ENCODE peak calls at places on chromosome 14, in seven cellular contexts. D, Z, E, A, P, Y and H are unnamed samples.

GRCh38 chr14:81219821-81220487 is 805 bp downstream of the GTF2A1 start:
- DNase-seq in Z (peak), Y (no peak), A (peak), D (no peak), E (peak), P (no peak), H (no peak)

GRCh38 chr14:81211844-81212243 is 8.9 kb downstream of the GTF2A1 start:
- DNase-seq in D (no peak), A (peak), Y (no peak), P (no peak), Z (peak), E (peak), H (peak)

GRCh38 chr14:52961060-52961639 is 10.3 kb upstream of the FERMT2 start:
- DNase-seq in P (no peak), A (peak), D (no peak), Y (peak), E (peak), Z (peak), H (peak)

GRCh38 chr14:34692898-34693227 is 21.5 kb downstream of the CFL2 start:
- DNase-seq in Y (no peak), E (no peak), A (no peak), Z (no peak), P (no peak), D (no peak), H (no peak)

GRCh38 chr14:37546621-37547447 is 48.2 kb downstream of the FOXA1 start:
- DNase-seq in Y (no peak), D (no peak), E (peak), Z (peak), P (no peak), A (no peak), H (peak)

GRCh38 chr14:21089271-21089670 is 9.2 kb downstream of the ZNF219 start:
- DNase-seq in Y (no peak), D (no peak), Z (no peak), E (no peak), A (no peak), P (no peak), H (no peak)

GRCh38 chr14:101507306-101508150 is 53.8 kb upstream of the DIO3 start:
- DNase-seq in A (no peak), D (no peak), E (no peak), Y (peak), P (no peak), Z (no peak), H (no peak)

GRCh38 chr14:79997509-79998210 is 213.6 kb downstream of the DIO2 start:
- DNase-seq in P (no peak), Z (no peak), E (no peak), A (no peak), Y (no peak), D (no peak), H (no peak)

GRCh38 chr14:71754422-71755095 is 177.7 kb upstream of the RGS6 start:
- DNase-seq in P (no peak), Z (no peak), Y (peak), E (peak), D (no peak), A (peak), H (no peak)

GRCh38 chr14:71753126-71753830 is 179.0 kb upstream of the RGS6 start:
- DNase-seq in Y (peak), P (peak), A (peak), E (peak), D (peak), Z (peak), H (peak)

GRCh38 chr14:71753976-71754375 is 178.3 kb upstream of the RGS6 start:
- DNase-seq in P (no peak), Z (no peak), D (no peak), Y (no peak), A (peak), E (no peak), H (no peak)

GRCh38 chr14:71762575-71762974 is 169.7 kb upstream of the RGS6 start:
- DNase-seq in Y (no peak), A (no peak), P (no peak), Z (no peak), E (no peak), D (no peak), H (no peak)

GRCh38 chr14:71758198-71758955 is 173.9 kb upstream of the RGS6 start:
- DNase-seq in P (no peak), Z (no peak), A (no peak), E (no peak), D (no peak), Y (no peak), H (no peak)
- H3K18ac ChIP-seq in P (peak), Z (no peak), A (no peak), E (no peak), D (no peak), Y (no peak), H (no peak)

DNA sequence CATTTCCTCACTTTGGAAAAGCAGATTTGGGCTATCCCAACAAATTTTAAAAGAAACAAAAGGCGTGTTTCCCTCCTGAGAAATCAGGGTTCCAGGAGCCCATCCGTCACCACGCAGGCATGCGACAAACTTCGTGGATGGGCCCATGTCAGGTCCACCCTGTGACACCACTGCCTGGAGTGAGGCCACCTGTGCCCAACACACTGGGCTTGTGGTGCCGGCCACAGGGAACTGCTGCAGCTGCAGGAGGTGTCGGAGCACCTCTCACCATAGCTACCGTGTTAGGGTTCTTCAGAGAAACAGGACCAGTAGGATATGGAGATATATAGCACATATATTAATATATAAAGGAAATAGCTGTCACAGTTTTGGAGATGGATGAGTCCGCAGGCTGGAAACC is 53.0 kb upstream of the BCL11B start:
- DNase-seq in A (no peak), E (no peak), Y (no peak), P (no peak), D (no peak), Z (no peak), H (no peak)
- H3K18ac ChIP-seq in A (no peak), E (no peak), Y (no peak), P (no peak), D (no peak), Z (no peak), H (no peak)

DNA sequence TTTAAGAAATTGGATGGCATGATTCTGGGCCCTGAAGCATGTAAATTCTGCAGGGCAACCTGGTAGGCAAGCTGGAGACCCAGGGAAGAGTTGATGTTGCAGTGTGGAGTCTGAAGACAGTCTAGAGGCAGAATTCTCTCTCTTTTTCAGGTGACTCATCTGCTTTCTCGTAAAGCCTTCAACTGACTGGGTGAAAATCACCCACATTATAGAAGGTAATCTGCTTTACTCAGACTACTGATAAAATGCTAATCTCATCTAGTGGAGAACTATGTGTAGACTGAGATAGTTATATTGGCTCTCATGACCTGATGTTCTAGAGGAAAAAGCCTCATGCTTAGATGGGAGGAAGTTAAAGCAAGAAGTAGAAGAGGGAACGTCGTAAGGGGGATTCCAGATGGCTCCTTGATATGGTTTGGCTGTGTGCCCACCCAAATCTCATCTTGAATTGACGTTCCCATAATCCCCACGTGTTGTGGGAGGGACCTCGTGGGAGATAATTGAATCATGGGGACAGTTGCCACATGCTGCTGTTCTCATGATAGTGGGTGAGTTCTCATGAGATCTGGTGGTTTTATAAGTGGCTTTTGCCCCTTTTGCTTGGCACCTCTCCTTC is 723.8 kb downstream of the BCL11B start:
- DNase-seq in P (no peak), Z (no peak), E (peak), D (no peak), A (no peak), Y (no peak), H (no peak)
- H3K18ac ChIP-seq in P (no peak), Z (no peak), E (no peak), D (no peak), A (no peak), Y (no peak), H (no peak)

GRCh38 chr14:33404964-33405574 is 466.4 kb downstream of the NPAS3 start:
- DNase-seq in Y (no peak), A (no peak), P (no peak), Z (no peak), E (peak), D (no peak), H (no peak)
- H3K18ac ChIP-seq in Y (no peak), A (no peak), P (no peak), Z (no peak), E (no peak), D (no peak), H (no peak)

DNA sequence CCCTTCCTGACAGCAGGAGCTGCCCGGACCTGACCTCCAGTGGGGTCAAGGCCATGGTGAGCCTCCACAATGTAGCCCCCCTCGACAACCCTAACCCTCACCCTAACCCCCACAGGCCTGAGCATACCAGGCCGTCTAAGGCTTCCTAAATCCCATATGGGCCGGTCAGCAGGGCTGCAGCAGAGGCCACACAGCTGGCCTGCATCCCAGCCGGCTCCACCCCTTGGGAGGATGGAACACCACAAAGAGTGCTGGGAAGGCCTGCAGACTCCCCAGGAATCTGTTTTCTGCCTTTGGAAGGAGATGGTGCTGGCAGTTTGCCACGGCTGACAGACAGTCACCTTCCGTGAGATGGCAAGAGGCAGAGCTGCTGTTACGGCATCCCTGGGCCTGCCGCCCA is 2.8 kb downstream of the TMEM179 start:
- DNase-seq in E (no peak), P (no peak), Z (peak), A (no peak), D (no peak), Y (no peak), H (no peak)
- H3K18ac ChIP-seq in E (no peak), P (no peak), Z (no peak), A (no peak), D (no peak), Y (no peak), H (no peak)

DNA sequence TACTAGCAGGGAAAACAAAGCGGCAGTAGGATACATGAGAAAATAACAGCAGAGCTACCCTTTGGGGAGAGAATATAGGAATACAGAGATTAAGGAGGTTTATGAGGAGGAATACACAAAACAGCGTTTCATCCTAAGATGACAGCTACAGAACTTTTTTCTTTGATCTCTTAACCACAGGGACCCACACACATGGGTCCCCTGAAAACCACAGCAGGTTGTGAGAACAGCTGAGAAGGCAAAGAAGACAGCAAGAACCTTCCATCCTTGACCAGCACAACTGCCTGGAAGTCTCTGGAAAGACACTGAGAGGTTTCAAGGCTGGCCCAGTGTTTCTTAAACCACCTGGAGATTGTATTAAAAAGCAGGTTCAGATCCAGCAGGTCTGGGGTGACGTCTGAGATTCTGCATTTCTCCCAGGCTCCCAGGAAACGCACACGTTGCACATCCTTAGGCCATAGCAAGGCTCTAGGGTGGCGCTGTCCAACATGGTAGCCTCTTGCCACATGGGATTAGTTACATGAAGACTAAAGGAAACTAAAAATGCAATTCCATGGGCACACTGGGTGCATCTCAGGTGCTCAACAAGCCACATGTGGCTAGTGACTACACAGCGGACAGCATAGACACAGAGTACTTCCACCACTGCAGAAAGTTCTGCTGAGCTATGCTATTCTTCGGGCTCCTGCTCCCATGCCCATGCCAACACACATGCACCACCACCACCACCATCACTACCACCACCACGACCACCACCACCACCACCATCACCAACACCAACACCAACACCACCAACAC is 92.3 kb downstream of the FOXN3 start:
- DNase-seq in D (no peak), A (no peak), Y (no peak), Z (no peak), P (no peak), E (no peak), H (no peak)
- H3K18ac ChIP-seq in D (no peak), A (no peak), Y (no peak), Z (no peak), P (no peak), E (no peak), H (no peak)

GRCh38 chr14:64880382-64881121 is 845 bp upstream of the SPTB start:
- DNase-seq in D (no peak), E (peak), A (peak), P (peak), Y (peak), Z (no peak), H (peak)
- H3K18ac ChIP-seq in D (no peak), E (no peak), A (no peak), P (peak), Y (no peak), Z (no peak), H (peak)

DNA sequence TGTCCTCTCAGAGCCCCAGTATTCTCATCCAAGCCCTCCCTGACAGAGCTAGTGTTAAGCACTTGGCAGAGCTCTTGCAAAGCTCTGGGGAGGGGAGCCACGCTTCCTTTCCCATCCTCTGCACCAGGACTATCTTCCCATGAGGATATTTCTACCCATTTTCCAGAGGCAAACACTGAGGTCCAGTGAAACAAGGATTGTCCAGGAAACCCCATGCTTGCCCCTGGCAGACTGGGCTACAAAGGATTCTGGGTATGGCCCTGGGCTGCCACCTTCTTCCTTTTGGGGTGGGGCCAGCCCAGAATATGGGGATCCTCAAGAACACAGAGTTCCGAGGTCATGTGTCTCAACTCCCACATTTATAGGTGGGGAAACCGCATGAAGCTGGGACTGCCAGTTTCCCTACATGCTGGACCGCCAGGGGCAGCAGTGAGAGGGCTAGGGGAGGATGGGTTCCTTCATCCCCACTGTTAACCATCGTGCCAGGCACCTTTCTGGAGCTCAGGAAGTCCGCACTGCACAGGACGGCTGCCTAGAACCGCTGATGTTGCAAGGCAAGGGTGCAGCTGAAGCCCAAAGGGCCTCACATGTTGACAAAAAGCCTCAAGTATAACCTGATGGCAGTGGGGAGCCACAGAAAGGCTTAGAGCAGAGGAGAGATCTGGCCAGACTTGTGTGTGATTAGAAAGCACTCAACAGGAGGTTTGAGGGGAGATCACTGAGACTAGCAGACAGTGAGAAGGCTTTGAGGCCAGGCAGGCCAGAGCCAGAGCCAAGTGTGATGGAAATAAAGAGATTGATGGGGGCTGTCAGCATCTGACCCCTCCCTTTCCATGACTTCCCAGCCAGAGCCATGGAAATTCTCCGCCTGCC is 5.5 kb upstream of the CCDC85C start:
- DNase-seq in Z (peak), D (no peak), E (no peak), A (peak), Y (no peak), P (no peak), H (no peak)
- H3K18ac ChIP-seq in Z (no peak), D (no peak), E (no peak), A (no peak), Y (no peak), P (no peak), H (no peak)

DNA sequence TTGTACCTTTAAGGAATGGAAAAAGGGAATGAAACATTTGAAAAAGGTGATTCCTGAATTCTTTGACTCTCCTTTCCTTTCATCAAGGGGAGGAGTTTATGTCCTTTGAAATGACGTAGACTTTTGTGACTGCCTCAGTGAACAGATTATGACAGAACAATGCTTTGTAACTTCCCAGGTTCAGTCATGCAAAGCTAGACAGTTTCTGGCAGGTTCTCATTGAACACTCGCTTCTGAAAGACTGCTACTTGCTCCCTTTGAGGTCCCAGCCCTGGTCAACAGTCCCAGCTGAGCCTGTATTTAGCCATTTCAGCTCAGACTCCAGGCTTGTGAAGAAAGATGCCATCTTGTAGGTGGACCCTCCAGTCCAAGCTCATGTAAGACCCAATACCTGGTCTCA is 1178.9 kb downstream of the BCL11B start:
- DNase-seq in P (peak), A (no peak), Z (no peak), D (no peak), Y (no peak), E (no peak), H (no peak)
- H3K18ac ChIP-seq in P (peak), A (no peak), Z (no peak), D (no peak), Y (no peak), E (no peak), H (no peak)

DNA sequence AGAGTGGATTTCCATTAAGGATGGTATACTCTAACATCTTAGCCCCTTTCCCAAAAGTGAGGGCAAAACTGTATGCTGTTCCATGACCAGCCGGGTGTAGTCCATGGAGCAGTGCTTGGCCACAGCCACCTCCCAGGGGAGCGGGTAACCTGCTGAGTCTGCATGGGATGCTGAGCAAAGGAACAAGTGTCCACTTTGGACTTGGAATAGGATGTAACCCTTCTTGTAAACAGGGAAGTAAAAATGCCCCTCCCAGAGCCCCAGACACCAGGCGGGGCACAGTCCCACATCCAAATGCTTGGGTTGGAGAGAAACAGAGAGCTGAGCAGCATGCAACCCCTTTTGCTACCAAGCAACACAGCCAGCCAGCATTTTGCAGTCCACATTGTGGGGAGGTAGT is 65.6 kb downstream of the ACTN1 start:
- DNase-seq in Y (no peak), E (no peak), P (no peak), A (no peak), D (no peak), Z (no peak), H (no peak)
- H3K18ac ChIP-seq in Y (no peak), E (no peak), P (no peak), A (no peak), D (no peak), Z (no peak), H (no peak)